ENCODE peak calls at places on chromosome 9, in four cellular contexts. T is K562, O is GM12878, V is HepG2. S is an unnamed sample.
A peak's percentile ranks its signal among the peaks of the same experiment; 100 is the strongest.

GRCh38 chr9:121324316-121324715 is 45.7 kb downstream of the STOM start:
- DNase-seq in T (no peak), O (no peak), V (no peak), S (no peak)

GRCh38 chr9:96061293-96061987 is 185.9 kb downstream of the ERCC6L2 start:
- DNase-seq in T (peak; percentile 45), O (no peak), V (peak; percentile 21), S (peak; percentile 41)

GRCh38 chr9:107283621-107284616 is 840 bp downstream of the RAD23B start:
- DNase-seq in T (peak; percentile 59), O (peak; percentile 51), V (peak; percentile 73), S (peak; percentile 74)

GRCh38 chr9:72855321-72855720 is 97.5 kb downstream of the ALDH1A1 start:
- DNase-seq in T (no peak), O (no peak), V (no peak), S (no peak)

GRCh38 chr9:35195683-35196082 is 33.9 kb downstream of the UNC13B start:
- DNase-seq in T (peak; percentile 6), O (no peak), V (no peak), S (peak; percentile 29)

GRCh38 chr9:119157196-119157595 is 212.0 kb downstream of the BRINP1 start:
- DNase-seq in T (no peak), O (no peak), V (no peak), S (no peak)

GRCh38 chr9:21696411-21696865 is 106.0 kb upstream of the MTAP start:
- DNase-seq in T (no peak), O (no peak), V (peak; percentile 5), S (no peak)

GRCh38 chr9:81680506-81680905 is 8.8 kb downstream of the TLE1 start:
- DNase-seq in T (no peak), O (no peak), V (no peak), S (no peak)

GRCh38 chr9:125749287-125749935 is 2.2 kb downstream of the PBX3 start:
- DNase-seq in T (no peak), O (no peak), V (no peak), S (no peak)

GRCh38 chr9:38180631-38181030 is 111.6 kb upstream of the SHB start:
- DNase-seq in T (no peak), O (no peak), V (no peak), S (no peak)

GRCh38 chr9:108474356-108474755 is 381.4 kb downstream of the ACTL7B start:
- DNase-seq in T (no peak), O (no peak), V (no peak), S (no peak)

GRCh38 chr9:121700165-121700830 is 48.9 kb downstream of the DAB2IP start:
- DNase-seq in T (no peak), O (no peak), V (no peak), S (peak; percentile 48)

DNA sequence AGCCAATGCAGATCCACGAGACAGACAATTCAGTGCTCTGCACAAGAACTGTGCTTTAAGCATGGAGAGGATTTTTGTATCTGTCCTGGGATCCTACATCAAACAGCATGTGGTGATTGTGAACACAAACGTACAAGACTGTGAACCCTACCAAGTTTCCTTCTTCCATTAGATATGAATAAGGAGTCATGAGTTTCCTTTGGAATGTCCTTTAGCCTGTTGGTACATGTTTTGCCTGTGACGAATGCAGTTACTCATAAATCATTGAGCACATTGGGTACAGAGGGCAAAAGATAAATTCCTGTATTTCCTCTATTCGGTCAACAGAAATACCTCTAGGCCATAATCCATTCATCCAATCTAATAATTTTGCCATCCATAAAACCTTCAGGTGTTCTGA is 61.5 kb downstream of the FXN start:
- DNase-seq in T (no peak), O (no peak), V (no peak), S (peak; percentile 84)
- TF ChIP-seq POLR2A in T (no peak), O (no peak), V (no peak), S (no peak)

DNA sequence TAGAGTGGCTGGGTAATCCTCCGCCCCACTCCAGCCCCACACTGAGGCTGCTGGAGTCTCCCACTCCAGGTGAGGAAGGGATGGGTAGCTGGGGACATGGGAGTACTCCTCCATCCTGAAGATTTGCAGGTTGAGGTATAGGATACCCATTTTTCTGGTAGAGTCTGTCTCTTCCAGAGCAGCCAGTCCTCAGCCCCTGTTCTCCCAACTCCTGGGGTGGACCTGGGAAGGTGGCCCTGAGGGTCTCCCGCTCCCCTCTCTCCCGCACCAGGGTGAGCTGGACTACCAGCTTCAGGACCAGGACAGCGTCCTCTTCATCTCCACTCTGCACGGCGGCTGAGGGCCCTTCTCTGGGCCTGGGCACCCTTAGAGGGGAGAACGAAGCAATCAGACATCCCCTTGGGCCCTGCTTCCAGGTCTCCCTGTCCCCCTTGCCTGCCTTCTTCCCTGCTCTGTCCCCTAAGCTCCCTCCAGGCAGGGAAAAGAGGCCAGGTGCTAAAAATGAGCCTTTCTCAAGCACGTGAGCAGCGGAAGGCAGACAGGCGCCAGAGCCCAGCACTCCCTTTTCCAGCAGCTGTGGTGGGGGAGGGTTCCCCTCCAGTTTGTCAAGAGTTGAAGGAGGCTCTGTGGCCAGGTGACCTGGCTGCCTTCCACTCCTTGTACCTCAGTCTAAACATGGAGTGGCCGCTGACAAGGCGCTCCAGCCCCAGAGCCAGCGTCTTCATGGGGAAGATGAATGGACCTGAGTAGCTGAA is 18.4 kb downstream of the URM1 start:
- DNase-seq in T (no peak), O (no peak), V (no peak), S (no peak)
- TF ChIP-seq MXI1 in T (no peak), O (no peak), V (no peak), S (no peak)

GRCh38 chr9:135074354-135075233 is 12.9 kb upstream of the OLFM1 start:
- DNase-seq in T (no peak), O (no peak), V (no peak), S (no peak)

GRCh38 chr9:135076876-135077430 is 10.5 kb upstream of the OLFM1 start:
- DNase-seq in T (no peak), O (no peak), V (no peak), S (no peak)

GRCh38 chr9:135076143-135076875 is 11.2 kb upstream of the OLFM1 start:
- DNase-seq in T (no peak), O (no peak), V (no peak), S (no peak)

GRCh38 chr9:135073741-135074305 is 13.6 kb upstream of the OLFM1 start:
- DNase-seq in T (no peak), O (no peak), V (no peak), S (no peak)

GRCh38 chr9:135075234-135076142 is 12.0 kb upstream of the OLFM1 start:
- DNase-seq in T (no peak), O (no peak), V (no peak), S (no peak)
- TF ChIP-seq POLR2A in T (no peak), O (no peak), V (no peak), S (no peak)

DNA sequence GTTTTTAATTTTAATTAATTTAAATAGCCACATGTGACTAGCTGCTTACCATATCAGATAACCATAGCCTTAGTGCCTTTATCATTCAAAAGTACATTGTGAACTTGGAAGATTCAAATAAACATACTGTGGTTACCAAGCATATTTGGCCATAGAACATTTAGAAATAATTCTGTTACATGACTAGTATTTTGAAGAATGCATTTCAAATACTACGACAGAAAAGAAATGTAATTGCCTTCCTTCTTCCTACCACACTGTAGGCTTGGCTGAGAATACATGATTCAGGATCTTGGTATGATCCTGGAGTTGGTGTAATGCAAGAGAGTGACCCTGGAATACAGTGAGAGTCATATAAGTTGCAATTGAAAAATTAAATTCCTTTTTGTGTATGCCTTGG is 109.7 kb upstream of the PCA3 start:
- DNase-seq in T (no peak), O (no peak), V (no peak), S (peak; percentile 97)
- TF ChIP-seq MXI1 in T (no peak), O (no peak), V (no peak), S (no peak)

S was measured in IMR-90.